ENCODE peak calls at places on chromosomes 2 and 18, in eight cellular contexts. I is ovary, E is HepG2, X is Peyer's patch, S is adrenal gland, Y is thyroid gland, Q is right lobe of liver, O is K562. B is an unnamed sample.

GRCh38 chr2:85083092-85083491 is 50.1 kb upstream of the TCF7L1 start:
- DNase-seq in S (no peak), E (no peak), I (no peak), Q (no peak), X (no peak), Y (no peak), O (no peak), B (no peak)

GRCh38 chr2:30040147-30040546 is 106.7 kb upstream of the YPEL5 start:
- DNase-seq in I (no peak), X (no peak), O (no peak), S (no peak), Y (no peak), Q (no peak), E (no peak), B (no peak)

GRCh38 chr2:36578343-36579296 is 19.3 kb downstream of the FEZ2 start:
- DNase-seq in X (no peak), Y (peak), Q (no peak), I (no peak), O (no peak), E (no peak), S (no peak), B (no peak)

GRCh38 chr2:36993841-36994620 is 27.7 kb upstream of the STRN start:
- DNase-seq in S (no peak), Y (no peak), O (no peak), I (no peak), E (no peak), Q (no peak), X (no peak), B (no peak)

GRCh38 chr2:77086478-77086877 is 435.7 kb downstream of the LRRTM4 start:
- DNase-seq in Y (no peak), E (no peak), Q (no peak), X (no peak), S (no peak), O (no peak), I (no peak), B (no peak)

GRCh38 chr2:234032301-234032856 is 18.1 kb upstream of the SPP2 start:
- DNase-seq in S (no peak), E (no peak), Y (no peak), Q (no peak), I (no peak), X (peak), O (no peak), B (no peak)

GRCh38 chr2:23401427-23402204 is 16.6 kb downstream of the KLHL29 start:
- DNase-seq in I (no peak), X (no peak), E (no peak), S (no peak), O (no peak), Y (no peak), Q (no peak), B (no peak)

GRCh38 chr2:228318218-228318617 is 136.7 kb upstream of the SPHKAP start:
- DNase-seq in Y (no peak), O (no peak), X (no peak), E (peak), I (no peak), Q (no peak), S (peak), B (no peak)

GRCh38 chr2:59276033-59276432 is 1034.9 kb upstream of the FANCL start:
- DNase-seq in S (no peak), Q (no peak), E (no peak), O (no peak), X (no peak), I (no peak), Y (no peak), B (no peak)

GRCh38 chr2:102141011-102141914 is 1.3 kb upstream of the IL1R1 start:
- DNase-seq in S (peak), E (no peak), I (peak), Y (no peak), Q (no peak), X (no peak), O (no peak), B (no peak)
- TF ChIP-seq POLR2A in S (no peak), E (no peak), I (no peak), Y (no peak), Q (no peak), X (no peak), O (no peak), B (no peak)

GRCh38 chr2:47072018-47072691 is 83.0 kb downstream of the STPG4 start:
- DNase-seq in X (no peak), I (peak), Q (peak), E (no peak), S (peak), Y (peak), O (no peak), B (peak)
- H3K4me3 ChIP-seq in X (no peak), I (no peak), Q (no peak), E (no peak), S (no peak), Y (no peak), O (no peak), B (no peak)

GRCh38 chr2:232539298-232540231 is at the start of gene CHRNG:
- DNase-seq in X (no peak), Q (peak), I (no peak), O (no peak), E (no peak), Y (no peak), S (peak), B (peak)
- TF ChIP-seq POLR2A in X (no peak), Q (no peak), I (no peak), O (no peak), E (peak), Y (no peak), S (no peak), B (no peak)

DNA sequence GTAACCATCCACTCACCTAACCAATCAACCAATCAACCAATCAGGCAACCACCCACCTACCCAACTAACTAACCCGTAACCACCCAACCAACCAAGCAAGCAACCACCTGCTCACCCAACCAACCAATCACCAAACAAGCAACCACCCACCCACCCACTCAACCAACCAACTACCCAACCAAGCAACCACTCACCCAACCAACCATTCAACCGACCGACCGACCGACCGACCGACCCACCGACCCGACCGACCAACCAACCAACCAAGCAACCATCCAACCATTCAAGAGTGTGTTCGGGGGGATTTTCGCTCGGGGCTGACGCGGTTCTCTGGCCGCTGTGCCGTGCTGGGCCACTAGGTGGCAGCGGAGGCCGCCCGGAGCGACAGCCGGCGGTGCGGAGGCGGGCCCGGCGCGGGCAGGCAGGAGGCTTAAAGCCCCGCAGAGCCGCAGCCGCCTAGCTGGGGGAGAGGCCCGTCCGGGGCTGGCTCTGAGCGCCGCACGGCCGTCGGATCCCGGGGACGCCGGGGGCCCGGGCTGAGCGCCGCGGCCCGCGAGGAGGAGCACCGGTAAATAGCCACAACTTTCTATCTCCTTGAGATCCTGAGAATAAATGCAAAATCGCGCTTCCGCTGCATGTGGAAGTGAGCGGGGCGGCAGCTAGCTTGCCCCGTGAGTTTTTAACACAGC is at the start of gene MC5R:
- DNase-seq in S (peak), Q (peak), Y (peak), O (peak), E (peak), I (peak), X (peak), B (peak)
- H3K4me3 ChIP-seq in S (peak), Q (peak), Y (peak), O (peak), E (no peak), I (peak), X (peak), B (peak)